ENCODE peak calls at places on chromosomes 5 and 9, in nine cellular contexts. L is ACHN; B is activated T-helper 1 cell treated with anti-CD3 and anti-CD28 coated beads, Interleukin-12 subunit alpha, Interleukin-12 subunit beta, Interleukin-2, Interleukin-4 antibody, amounts not matched to agents 30 ng/mL and 10 ng/mL and 1 ng/mL, durations not matched to agents 14 hours and 24 hours and 36 hours; Z is HTR-8/SVneo; O is activated CD8-positive, alpha-beta memory T cell treated with anti-CD3 and anti-CD28 coated beads for 4 hours; F is uterus; J is fibroblast of lung; U is mesendoderm; K is M059J. E is an unnamed sample.

GRCh38 chr9:131257266-131258025 is 18.9 kb downstream of the FAM78A start:
- DNase-seq in L (no peak), B (no peak), Z (no peak), O (no peak), F (no peak), J (no peak), U (no peak), K (no peak), E (no peak)

GRCh38 chr5:139473565-139473964 is 2.8 kb downstream of the SMIM33 start:
- DNase-seq in L (no peak), B (no peak), Z (no peak), O (no peak), F (no peak), J (no peak), U (no peak), K (peak), E (no peak)

GRCh38 chr5:163504091-163504931 is 1.1 kb upstream of the MAT2B start:
- DNase-seq in L (peak), B (no peak), Z (no peak), O (peak), F (peak), J (peak), U (peak), K (peak), E (peak)

GRCh38 chr9:2872307-2872940 is 28.5 kb upstream of the PUM3 start:
- DNase-seq in L (peak), B (no peak), Z (no peak), O (no peak), F (no peak), J (peak), U (peak), K (peak), E (peak)

GRCh38 chr5:36158144-36158543 is 6.2 kb downstream of the SKP2 start:
- DNase-seq in L (no peak), B (no peak), Z (no peak), O (no peak), F (no peak), J (no peak), U (no peak), K (no peak), E (no peak)

GRCh38 chr9:87179556-87180340 is 232.4 kb upstream of the GAS1 start:
- DNase-seq in L (no peak), B (no peak), Z (peak), O (no peak), F (no peak), J (no peak), U (peak), K (peak), E (peak)

GRCh38 chr5:108367679-108368334 is 14.1 kb downstream of the FBXL17 start:
- DNase-seq in L (no peak), B (no peak), Z (no peak), O (no peak), F (no peak), J (no peak), U (no peak), K (no peak), E (peak)

GRCh38 chr5:60802216-60802615 is 41.9 kb downstream of the ELOVL7 start:
- DNase-seq in L (no peak), B (no peak), Z (no peak), O (no peak), F (no peak), J (no peak), U (no peak), K (no peak), E (no peak)

GRCh38 chr9:100425758-100426157 is 1.2 kb upstream of the MSANTD3 start:
- DNase-seq in L (no peak), B (no peak), Z (no peak), O (no peak), F (no peak), J (no peak), U (no peak), K (peak), E (peak)